ENCODE peak calls at places on chromosomes 13 and 19, in five cellular contexts. A is NT2/D1, O is GM12878, T is H1, U is HepG2. F is an unnamed sample.

GRCh38 chr13:70714993-70715392 is 606.7 kb upstream of the KLHL1 start:
- DNase-seq in A (no peak), O (no peak), T (no peak), U (no peak), F (no peak)

GRCh38 chr19:3335431-3336350 is 30.7 kb upstream of the NFIC start:
- DNase-seq in A (no peak), O (no peak), T (no peak), U (no peak), F (no peak)

GRCh38 chr13:54536112-54536511 is 1507.5 kb downstream of the OLFM4 start:
- DNase-seq in A (no peak), O (no peak), T (no peak), U (no peak), F (peak)

GRCh38 chr13:27621116-27621365 is 651 bp upstream of the POLR1D start:
- DNase-seq in A (no peak), O (no peak), T (no peak), U (no peak), F (no peak)

GRCh38 chr13:76148926-76149325 is 512.8 kb downstream of the LMO7 start:
- DNase-seq in A (no peak), O (no peak), T (no peak), U (no peak), F (no peak)

GRCh38 chr13:51000576-51001260 is 91.1 kb downstream of the RNASEH2B start:
- DNase-seq in A (no peak), O (no peak), T (no peak), U (no peak), F (no peak)

GRCh38 chr19:18895038-18895827 is 725 bp downstream of the CERS1 start:
- DNase-seq in A (peak), O (no peak), T (peak), U (peak), F (peak)

GRCh38 chr13:27667946-27668345 is 46.3 kb downstream of the POLR1D start:
- DNase-seq in A (no peak), O (no peak), T (no peak), U (no peak), F (no peak)

GRCh38 chr13:33053397-33054066 is 37.3 kb downstream of the KL start:
- DNase-seq in A (no peak), O (no peak), T (no peak), U (peak), F (no peak)

GRCh38 chr13:107200491-107200890 is 632.6 kb upstream of the ARGLU1 start:
- DNase-seq in A (no peak), O (no peak), T (no peak), U (no peak), F (no peak)

GRCh38 chr13:53250272-53250875 is 221.8 kb downstream of the OLFM4 start:
- DNase-seq in A (peak), O (peak), T (no peak), U (peak), F (peak)

GRCh38 chr19:46069841-46070341 is 29.1 kb upstream of the IGFL4 start:
- DNase-seq in A (no peak), O (no peak), T (no peak), U (peak), F (no peak)

GRCh38 chr13:61286148-61286745 is 129.4 kb downstream of the PCDH20 start:
- DNase-seq in A (peak), O (no peak), T (peak), U (peak), F (peak)

GRCh38 chr19:1418494-1418775 is 11.0 kb downstream of the DAZAP1 start:
- DNase-seq in A (no peak), O (no peak), T (no peak), U (no peak), F (no peak)

GRCh38 chr19:4763021-4763420 is 28.5 kb upstream of the FEM1A start:
- DNase-seq in A (no peak), O (no peak), T (no peak), U (no peak), F (no peak)
- TF ChIP-seq SUZ12 in A (no peak), O (no peak), T (no peak), U (no peak), F (no peak)

GRCh38 chr13:24683833-24684599 is 3.8 kb downstream of the ATP12A start:
- DNase-seq in A (peak), O (no peak), T (peak), U (peak), F (peak)
- TF ChIP-seq SUZ12 in A (no peak), O (no peak), T (no peak), U (no peak), F (no peak)

DNA sequence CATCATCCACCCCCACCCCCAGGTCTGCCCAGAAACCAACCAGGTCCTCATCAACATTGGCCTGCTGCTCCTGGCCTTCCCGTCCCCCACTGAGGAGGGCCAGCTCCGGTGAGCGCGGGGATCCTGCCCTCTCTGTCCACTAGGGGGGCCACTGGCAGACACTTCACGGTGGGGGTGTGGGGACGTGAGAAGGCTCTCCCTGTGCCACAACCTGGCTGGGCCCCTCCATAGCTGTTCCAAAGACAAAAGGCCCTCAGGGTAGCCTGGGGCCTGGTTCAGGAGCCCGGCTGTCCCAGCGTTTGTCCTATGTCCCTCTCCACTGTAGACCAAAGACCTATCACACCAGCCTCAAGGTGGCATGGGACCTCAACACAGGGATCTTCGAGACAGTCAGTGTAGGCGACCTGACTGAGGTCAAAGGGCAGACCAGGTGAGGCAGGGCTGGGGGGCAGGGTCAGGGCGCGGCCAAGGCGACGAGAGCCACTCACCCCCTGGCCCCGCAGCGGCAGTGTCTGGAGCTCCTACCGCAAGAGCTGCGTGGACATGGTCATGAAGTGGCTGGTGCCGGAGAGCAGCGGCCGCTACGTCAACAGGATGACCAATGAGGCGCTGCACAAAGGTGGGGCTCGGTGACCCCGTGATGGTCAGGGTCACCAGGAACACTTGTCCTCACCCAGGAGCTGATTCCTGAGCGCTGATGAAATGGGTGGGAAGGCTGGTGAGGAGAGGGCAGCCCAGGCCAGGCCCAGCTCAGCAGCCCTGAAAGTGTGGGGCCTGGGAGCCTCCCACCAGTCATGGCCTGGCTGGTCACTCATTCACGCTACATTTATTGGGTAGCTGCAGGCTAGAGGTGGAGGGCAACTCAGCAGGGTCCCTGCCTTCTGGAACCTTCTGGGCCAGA is 7.9 kb downstream of the DCAF15 start:
- DNase-seq in A (no peak), O (no peak), T (peak), U (no peak), F (peak)
- TF ChIP-seq SUZ12 in A (no peak), O (no peak), T (no peak), U (no peak), F (no peak)

DNA sequence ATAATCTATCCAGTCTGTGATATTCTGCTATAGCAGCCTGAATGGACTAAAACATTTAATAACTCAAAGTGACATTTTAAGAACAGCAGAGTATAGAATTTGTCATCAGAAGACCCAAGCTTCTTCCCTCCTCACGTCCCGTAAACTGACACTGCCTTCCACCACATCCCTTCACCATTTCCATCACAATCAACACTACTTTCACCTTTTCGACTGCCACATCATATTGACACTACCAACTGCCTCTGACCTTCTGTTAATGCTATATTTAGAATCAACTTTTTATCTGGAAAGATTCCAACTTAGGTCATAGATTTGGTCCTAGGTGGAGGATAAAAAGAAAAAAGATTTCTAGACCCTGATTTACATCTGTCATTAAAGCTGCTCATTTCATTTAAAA is 39.6 kb downstream of the STOML3 start:
- DNase-seq in A (no peak), O (no peak), T (no peak), U (no peak), F (no peak)
- TF ChIP-seq SUZ12 in A (no peak), O (no peak), T (no peak), U (no peak), F (no peak)

GRCh38 chr19:44723299-44723951 is 24.5 kb downstream of the CEACAM16 start:
- DNase-seq in A (no peak), O (no peak), T (no peak), U (no peak), F (no peak)

GRCh38 chr19:44718441-44719261 is 19.7 kb downstream of the CEACAM16 start:
- DNase-seq in A (peak), O (no peak), T (peak), U (peak), F (no peak)

GRCh38 chr19:44722131-44723121 is 23.5 kb downstream of the CEACAM16 start:
- DNase-seq in A (no peak), O (peak), T (no peak), U (no peak), F (no peak)

GRCh38 chr19:44719262-44719701 is 20.3 kb downstream of the CEACAM16 start:
- DNase-seq in A (no peak), O (no peak), T (no peak), U (no peak), F (no peak)

GRCh38 chr19:44720945-44721344 is 22.0 kb downstream of the CEACAM16 start:
- DNase-seq in A (no peak), O (no peak), T (no peak), U (no peak), F (no peak)
- TF ChIP-seq SUZ12 in A (no peak), O (no peak), T (no peak), U (no peak), F (no peak)

DNA sequence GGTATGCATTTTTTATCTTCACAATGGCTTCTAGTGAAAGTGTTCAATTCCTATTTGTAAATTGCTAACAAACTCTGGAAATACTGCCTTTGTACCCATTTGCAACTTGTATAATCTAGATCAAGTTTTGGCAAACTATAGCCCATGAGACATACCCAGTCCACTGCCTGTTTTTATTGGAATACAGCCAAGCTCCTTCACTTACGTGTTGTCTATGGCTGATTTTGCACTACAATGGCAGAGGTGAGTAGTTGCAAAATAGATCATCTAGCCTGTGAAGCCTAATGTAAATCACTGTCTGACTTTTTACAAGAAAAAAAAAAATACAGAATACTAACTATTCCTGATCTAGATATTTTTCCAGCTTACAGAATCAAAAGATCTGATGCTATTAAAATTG is 37.1 kb downstream of the DZIP1 start:
- DNase-seq in A (no peak), O (no peak), T (no peak), U (no peak), F (no peak)
- TF ChIP-seq SUZ12 in A (no peak), O (no peak), T (no peak), U (no peak), F (no peak)

GRCh38 chr19:10611907-10612306 is 13.4 kb upstream of the SLC44A2 start:
- DNase-seq in A (no peak), O (no peak), T (no peak), U (no peak), F (no peak)

GRCh38 chr19:10617409-10618121 is 7.8 kb upstream of the SLC44A2 start:
- DNase-seq in A (no peak), O (no peak), T (no peak), U (no peak), F (no peak)

GRCh38 chr19:10615429-10616023 is 9.8 kb upstream of the SLC44A2 start:
- DNase-seq in A (no peak), O (no peak), T (no peak), U (no peak), F (no peak)

GRCh38 chr19:10612515-10613119 is 12.7 kb upstream of the SLC44A2 start:
- DNase-seq in A (no peak), O (no peak), T (no peak), U (no peak), F (no peak)
- TF ChIP-seq SUZ12 in A (no peak), O (no peak), T (no peak), U (no peak), F (no peak)

GRCh38 chr13:39688699-39689405 is 33.4 kb downstream of the COG6 start:
- DNase-seq in A (no peak), O (peak), T (no peak), U (no peak), F (no peak)
- TF ChIP-seq SUZ12 in A (no peak), O (no peak), T (no peak), U (no peak), F (no peak)

DNA sequence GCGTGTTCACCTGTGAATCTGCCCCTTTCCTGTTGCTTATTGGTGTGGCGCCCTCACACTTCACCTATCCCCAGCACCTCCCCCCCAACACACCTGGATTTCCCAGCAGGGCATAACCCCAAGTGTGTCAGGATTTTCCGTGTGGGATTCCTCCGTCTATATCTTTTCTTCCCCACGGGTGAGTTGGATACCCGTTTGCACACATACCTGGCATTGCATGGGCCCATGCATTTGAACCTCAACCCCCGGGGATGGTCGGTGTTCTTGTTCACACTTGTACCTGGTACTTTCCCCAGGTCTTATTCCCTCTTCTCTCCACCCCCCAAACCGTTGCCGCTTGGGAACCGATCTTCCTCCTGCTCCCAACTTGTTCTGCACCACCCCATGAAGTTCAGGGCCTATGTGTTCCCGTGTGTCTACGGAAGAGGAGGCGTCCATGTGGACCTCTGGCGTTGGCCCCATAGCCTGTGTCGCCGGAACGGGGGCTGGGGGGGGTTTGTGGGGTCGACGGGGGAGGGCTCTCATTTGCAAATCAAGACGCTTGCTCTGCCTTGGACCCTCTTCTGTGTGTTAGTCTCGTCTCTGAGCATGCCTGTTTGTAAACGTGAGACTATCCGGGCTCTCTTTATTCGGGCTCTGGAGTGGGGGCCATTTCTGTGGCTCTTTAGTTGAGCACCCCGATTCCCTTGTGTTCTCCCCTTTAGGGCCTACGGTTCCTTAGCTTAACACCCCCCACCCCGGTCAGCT is 1.7 kb downstream of the PRR12 start:
- DNase-seq in A (no peak), O (no peak), T (no peak), U (no peak), F (no peak)
- TF ChIP-seq SUZ12 in A (no peak), O (no peak), T (peak), U (no peak), F (no peak)

DNA sequence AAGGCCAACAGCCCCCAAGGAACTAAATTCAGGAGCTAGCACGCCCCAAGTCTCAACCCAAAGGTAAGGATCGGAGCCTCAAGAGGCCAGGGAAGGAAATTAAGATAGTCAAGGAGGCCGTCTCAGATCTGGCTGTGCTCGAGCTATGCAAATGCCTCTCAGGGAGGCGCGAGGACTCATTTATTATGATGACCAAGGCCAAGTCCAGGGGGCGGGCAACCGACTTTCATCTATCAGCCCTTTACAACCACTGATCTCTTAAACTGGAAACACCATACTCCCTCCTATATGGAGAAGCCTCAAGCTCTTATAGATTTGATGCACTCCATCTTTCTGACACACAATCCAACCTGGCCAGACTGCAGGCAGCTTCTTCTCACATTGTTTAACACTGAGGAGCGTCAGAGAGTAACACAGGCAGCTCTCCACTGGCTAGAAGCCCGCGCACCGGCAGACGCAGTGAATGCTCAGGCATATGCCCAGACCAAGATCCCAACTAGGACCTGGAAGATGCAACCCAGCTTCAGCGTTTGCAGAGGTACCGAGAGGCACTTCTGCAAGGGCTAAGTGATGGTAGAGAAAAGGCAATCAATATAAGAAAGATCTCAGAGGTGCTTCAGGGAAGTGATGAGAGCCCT is 9.6 kb upstream of the SLC15A1 start:
- DNase-seq in A (no peak), O (no peak), T (no peak), U (no peak), F (no peak)
- TF ChIP-seq SUZ12 in A (no peak), O (no peak), T (no peak), U (no peak), F (no peak)